ENCODE peak calls at places on chromosomes 4 and X, in four cellular contexts. I, S, D and O are unnamed samples. For H3K9me3, the result is how much of the 10 kb centered on the place peaks cover.

GRCh38 chr4:110268790-110269189 is 70.4 kb upstream of the ELOVL6 start:
- DNase-seq in S (no peak), D (no peak), I (no peak), O (no peak)

GRCh38 chr4:13289391-13289790 is 194.7 kb downstream of the RAB28 start:
- DNase-seq in D (no peak), S (no peak), I (peak), O (no peak)

GRCh38 chrX:46840946-46841740 is 4.3 kb downstream of the RP2 start:
- DNase-seq in D (no peak), I (peak), S (no peak), O (no peak)

GRCh38 chr4:2591189-2591588 is 54.7 kb downstream of the FAM193A start:
- DNase-seq in S (no peak), D (no peak), I (peak), O (no peak)

GRCh38 chr4:161291222-161291621 is 872.6 kb downstream of the FSTL5 start:
- DNase-seq in I (no peak), D (no peak), S (no peak), O (no peak)

GRCh38 chr4:76316131-76316530 is 9.6 kb downstream of the STBD1 start:
- DNase-seq in D (no peak), I (no peak), S (no peak), O (no peak)

GRCh38 chr4:25966171-25966570 is 52.2 kb downstream of the SMIM20 start:
- DNase-seq in S (no peak), I (no peak), D (no peak), O (no peak)

GRCh38 chr4:112895785-112896184 is 153.7 kb upstream of the ANK2 start:
- DNase-seq in D (peak), I (no peak), S (no peak), O (no peak)

GRCh38 chrX:45806410-45807121 is 605.9 kb upstream of the DIPK2B start:
- DNase-seq in I (peak), D (no peak), S (peak), O (peak)

GRCh38 chrX:69027181-69028005 is 137.9 kb downstream of the PJA1 start:
- DNase-seq in D (no peak), S (no peak), I (peak), O (no peak)

GRCh38 chr4:2412534-2412884 is 5.9 kb downstream of the ZFYVE28 start:
- DNase-seq in S (peak), I (no peak), D (no peak), O (peak)

GRCh38 chrX:129953334-129953648 is 29.1 kb upstream of the BCORL1 start:
- DNase-seq in I (no peak), D (no peak), S (no peak), O (no peak)

GRCh38 chrX:39464253-39464652 is 633.5 kb downstream of the BCOR start:
- DNase-seq in S (no peak), D (no peak), I (no peak), O (no peak)

GRCh38 chrX:31165241-31166035 is 93.6 kb upstream of the FTHL17 start:
- DNase-seq in D (no peak), S (no peak), I (peak), O (no peak)

GRCh38 chrX:18354369-18355329 is at the start of gene SCML2:
- DNase-seq in D (peak), S (no peak), I (peak), O (no peak)

GRCh38 chr4:6887591-6888371 is 21.8 kb upstream of the TBC1D14 start:
- DNase-seq in S (no peak), D (no peak), I (no peak), O (no peak)

GRCh38 chrX:71941771-71942170 is 31.1 kb downstream of the NHSL2 start:
- DNase-seq in I (peak), D (no peak), S (no peak), O (no peak)

GRCh38 chrX:40176256-40176978 is 78.7 kb upstream of the BCOR start:
- DNase-seq in D (no peak), S (peak), I (peak), O (peak)

GRCh38 chr4:1405636-1406415 is 416 bp downstream of the NKX1-1 start:
- DNase-seq in D (no peak), S (no peak), I (no peak), O (no peak)

DNA sequence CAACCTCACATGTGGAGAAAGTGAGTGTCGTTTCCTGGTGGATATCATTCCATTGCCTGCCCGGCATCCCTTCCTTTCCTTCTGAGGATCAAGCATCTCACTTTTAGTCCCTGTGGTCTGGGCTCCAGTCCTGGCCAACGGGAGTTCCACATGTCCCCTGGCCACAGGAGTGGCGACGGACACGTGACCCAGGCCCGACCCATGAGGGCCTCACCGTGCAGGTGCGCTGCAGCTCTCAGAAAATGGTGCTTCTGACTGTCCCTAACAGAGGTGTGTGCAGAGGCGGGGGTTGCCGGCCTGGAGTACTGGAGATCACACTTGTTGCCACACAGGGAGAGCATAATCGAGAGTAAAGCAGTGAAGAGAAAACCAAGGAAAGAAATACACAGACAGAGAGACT is 476.9 kb upstream of the FRG1 start:
- DNase-seq in D (no peak), S (no peak), I (no peak), O (no peak)
- H3K9me3 ChIP-seq in D (under half), S (under half), I (under half), O (under half)

GRCh38 chrX:14864626-14865025 is 8.2 kb downstream of the FANCB start:
- DNase-seq in S (no peak), D (no peak), I (peak), O (no peak)

DNA sequence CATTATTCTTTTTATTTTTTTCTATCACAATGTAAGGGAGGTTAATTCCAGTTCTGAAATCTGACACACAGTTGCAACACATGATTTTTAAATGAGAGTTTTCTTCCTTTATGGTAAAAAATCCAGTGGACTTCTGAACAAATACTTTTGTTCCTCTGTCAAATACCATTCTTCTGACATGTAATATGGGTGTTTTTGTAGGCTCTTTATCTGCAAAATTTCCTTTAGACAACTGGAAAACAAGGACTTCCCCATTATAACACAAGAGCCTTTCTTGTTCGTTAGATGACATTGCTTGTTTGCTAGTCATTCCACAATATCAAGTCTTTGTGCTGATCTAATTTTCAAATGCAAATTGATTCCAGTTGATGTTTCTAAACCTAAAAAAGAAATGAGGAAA is 7.7 kb downstream of the FANCB start:
- DNase-seq in I (peak), S (no peak), D (no peak), O (no peak)
- H3K9me3 ChIP-seq in I (under half), S (under half), D (under half), O (under half)

DNA sequence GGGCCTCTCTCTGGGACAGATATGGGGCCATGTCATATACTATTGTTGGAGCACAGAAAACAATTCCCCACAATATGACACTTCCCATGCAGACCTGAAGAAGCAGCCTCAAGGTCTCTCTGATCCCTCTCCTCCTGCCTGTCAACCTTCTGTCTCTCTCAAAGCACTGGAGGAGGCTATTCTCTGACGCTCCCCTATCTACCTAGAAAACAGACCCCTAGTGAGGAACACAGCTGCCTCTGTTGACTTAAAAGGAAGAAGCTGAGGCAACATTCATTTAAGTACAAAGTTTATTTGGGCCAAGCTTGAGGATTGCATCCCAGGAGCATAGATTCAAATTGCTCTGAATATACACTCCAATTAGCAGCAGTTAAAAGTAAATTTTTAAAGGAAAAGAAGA is 39.3 kb upstream of the NSG1 start:
- DNase-seq in D (no peak), I (no peak), S (no peak), O (no peak)
- H3K9me3 ChIP-seq in D (under half), I (under half), S (under half), O (under half)

GRCh38 chrX:101452051-101452450 is 33.2 kb upstream of the ARMCX4 start:
- DNase-seq in S (no peak), D (no peak), I (no peak), O (no peak)
- H3K9me3 ChIP-seq in S (under half), D (under half), I (under half), O (under half)

DNA sequence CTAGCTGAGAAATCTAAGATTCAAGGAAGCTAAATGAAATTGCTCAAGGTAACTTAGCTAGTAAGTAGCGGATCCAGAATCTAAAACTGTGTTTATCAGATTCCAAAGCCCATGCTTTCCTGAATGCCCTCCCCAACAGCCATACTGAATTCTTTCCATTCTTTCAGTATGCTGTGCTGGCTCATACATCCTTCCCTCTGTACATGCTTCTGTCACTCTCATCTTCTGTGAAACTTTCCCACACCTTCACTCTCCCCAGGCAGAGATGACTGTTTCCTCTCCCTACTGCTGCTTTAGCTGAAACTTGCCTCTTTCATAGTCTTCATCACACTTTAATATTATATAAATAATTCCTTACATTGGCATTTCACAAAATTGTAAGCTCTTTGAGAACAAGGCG is 39.3 kb upstream of the SMARCAD1 start:
- DNase-seq in D (no peak), S (no peak), I (peak), O (no peak)
- H3K9me3 ChIP-seq in D (under half), S (under half), I (under half), O (under half)

GRCh38 chr4:28832445-28832844 is 1887.7 kb upstream of the PCDH7 start:
- DNase-seq in I (no peak), S (no peak), D (no peak), O (no peak)

GRCh38 chr4:28827866-28828265 is 1892.3 kb upstream of the PCDH7 start:
- DNase-seq in D (no peak), S (no peak), I (no peak), O (no peak)

GRCh38 chr4:28834120-28834519 is 1886.0 kb upstream of the PCDH7 start:
- DNase-seq in I (no peak), D (no peak), S (no peak), O (no peak)

DNA sequence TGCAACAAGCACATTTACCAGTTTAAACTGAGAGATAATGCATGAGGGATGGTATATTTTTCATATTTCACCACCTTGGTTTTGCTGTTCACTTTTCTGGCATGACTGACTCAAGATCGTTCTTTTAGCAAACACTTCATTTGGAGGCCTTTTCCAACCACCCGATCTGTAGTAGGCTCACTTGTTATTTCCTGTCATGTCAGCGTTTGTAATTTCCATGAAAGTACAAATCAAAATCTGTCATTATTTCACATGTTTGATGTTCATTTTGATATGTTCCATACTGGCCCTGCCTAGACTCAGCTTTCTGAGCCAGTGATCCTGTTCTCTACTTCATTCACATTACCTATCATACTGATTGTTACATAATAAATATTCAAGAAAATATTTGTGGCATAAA is 1888.3 kb upstream of the PCDH7 start:
- DNase-seq in D (no peak), S (no peak), I (no peak), O (no peak)
- H3K9me3 ChIP-seq in D (under half), S (under half), I (under half), O (under half)